ENCODE peak calls at places on chromosomes 4 and X, in eight cellular contexts. One of them, this sample, is unnamed.

GRCh38 chrX:16573781-16574180 is 76.2 kb upstream of the S100G start:
- DNase-seq in cardiac muscle cell: no peak
- DNase-seq in ovary: no peak
- DNase-seq in H1: no peak
- DNase-seq in heart right ventricle: no peak
- DNase-seq in endothelial cell of umbilical vein: no peak
- DNase-seq in left lung: no peak
- DNase-seq in dorsolateral prefrontal cortex: no peak
- DNase-seq in this sample: no peak

GRCh38 chrX:109475174-109475891 is 6.6 kb downstream of the GUCY2F start:
- DNase-seq in heart right ventricle: no peak
- DNase-seq in H1: no peak
- DNase-seq in dorsolateral prefrontal cortex: peak
- DNase-seq in left lung: peak
- DNase-seq in cardiac muscle cell: peak
- DNase-seq in endothelial cell of umbilical vein: peak
- DNase-seq in ovary: peak
- DNase-seq in this sample: peak

GRCh38 chr4:85725727-85726170 is 250.8 kb downstream of the ARHGAP24 start:
- DNase-seq in heart right ventricle: peak
- DNase-seq in H1: no peak
- DNase-seq in endothelial cell of umbilical vein: peak
- DNase-seq in dorsolateral prefrontal cortex: no peak
- DNase-seq in ovary: no peak
- DNase-seq in cardiac muscle cell: peak
- DNase-seq in left lung: no peak
- DNase-seq in this sample: peak

GRCh38 chr4:7359302-7360063 is 75.2 kb downstream of the PSAPL1 start:
- DNase-seq in cardiac muscle cell: peak
- DNase-seq in ovary: peak
- DNase-seq in H1: no peak
- DNase-seq in heart right ventricle: no peak
- DNase-seq in endothelial cell of umbilical vein: no peak
- DNase-seq in dorsolateral prefrontal cortex: no peak
- DNase-seq in left lung: peak
- DNase-seq in this sample: no peak

GRCh38 chrX:70262952-70263567 is 3.1 kb upstream of the P2RY4 start:
- DNase-seq in endothelial cell of umbilical vein: peak
- DNase-seq in heart right ventricle: peak
- DNase-seq in ovary: peak
- DNase-seq in dorsolateral prefrontal cortex: peak
- DNase-seq in cardiac muscle cell: peak
- DNase-seq in left lung: no peak
- DNase-seq in H1: peak
- DNase-seq in this sample: no peak

GRCh38 chr4:163343604-163344146 is at the start of gene NPY5R:
- DNase-seq in cardiac muscle cell: peak
- DNase-seq in dorsolateral prefrontal cortex: no peak
- DNase-seq in left lung: peak
- DNase-seq in heart right ventricle: no peak
- DNase-seq in ovary: no peak
- DNase-seq in H1: no peak
- DNase-seq in endothelial cell of umbilical vein: no peak
- DNase-seq in this sample: peak

GRCh38 chr4:5952286-5953002 is 59.6 kb upstream of the CRMP1 start:
- DNase-seq in cardiac muscle cell: no peak
- DNase-seq in ovary: no peak
- DNase-seq in endothelial cell of umbilical vein: no peak
- DNase-seq in left lung: no peak
- DNase-seq in heart right ventricle: no peak
- DNase-seq in dorsolateral prefrontal cortex: no peak
- DNase-seq in H1: no peak
- DNase-seq in this sample: no peak

GRCh38 chr4:1035510-1035909 is 24.1 kb downstream of the FGFRL1 start:
- DNase-seq in left lung: no peak
- DNase-seq in endothelial cell of umbilical vein: peak
- DNase-seq in heart right ventricle: peak
- DNase-seq in cardiac muscle cell: no peak
- DNase-seq in dorsolateral prefrontal cortex: peak
- DNase-seq in ovary: no peak
- DNase-seq in H1: no peak
- DNase-seq in this sample: peak

GRCh38 chrX:133249659-133250058 is 31.5 kb upstream of the TFDP3 start:
- DNase-seq in dorsolateral prefrontal cortex: no peak
- DNase-seq in heart right ventricle: no peak
- DNase-seq in H1: no peak
- DNase-seq in cardiac muscle cell: no peak
- DNase-seq in ovary: no peak
- DNase-seq in left lung: no peak
- DNase-seq in endothelial cell of umbilical vein: no peak
- DNase-seq in this sample: no peak
- TF ChIP-seq CTCF in dorsolateral prefrontal cortex: no peak
- TF ChIP-seq CTCF in heart right ventricle: no peak
- TF ChIP-seq CTCF in H1: no peak
- TF ChIP-seq CTCF in cardiac muscle cell: no peak
- TF ChIP-seq CTCF in ovary: no peak
- TF ChIP-seq CTCF in left lung: no peak
- TF ChIP-seq CTCF in endothelial cell of umbilical vein: no peak
- TF ChIP-seq CTCF in this sample: no peak

DNA sequence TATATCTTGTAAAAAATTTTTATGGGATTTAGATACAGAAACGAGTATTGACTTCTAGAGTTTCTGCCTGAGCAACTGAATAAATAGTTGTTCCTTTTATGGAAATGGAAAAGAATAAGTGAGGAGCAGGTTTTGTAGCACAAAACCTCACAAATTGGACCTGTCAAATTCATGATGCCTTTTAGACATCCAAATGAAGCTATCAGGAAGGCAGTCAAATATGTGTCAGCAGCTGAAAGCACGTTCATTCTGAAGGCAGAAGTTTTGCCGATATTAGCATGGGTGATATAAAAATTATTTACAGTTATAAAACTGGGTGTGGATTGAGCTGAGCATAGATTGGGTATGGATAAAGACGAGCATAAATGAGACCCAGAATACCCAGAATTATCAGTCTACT is 374.0 kb downstream of the EPHA5 start:
- DNase-seq in H1: no peak
- DNase-seq in heart right ventricle: no peak
- DNase-seq in left lung: no peak
- DNase-seq in dorsolateral prefrontal cortex: no peak
- DNase-seq in cardiac muscle cell: no peak
- DNase-seq in endothelial cell of umbilical vein: no peak
- DNase-seq in ovary: no peak
- DNase-seq in this sample: no peak
- H3K4me3 ChIP-seq in H1: no peak
- H3K4me3 ChIP-seq in heart right ventricle: no peak
- H3K4me3 ChIP-seq in left lung: no peak
- H3K4me3 ChIP-seq in dorsolateral prefrontal cortex: no peak
- H3K4me3 ChIP-seq in cardiac muscle cell: no peak
- H3K4me3 ChIP-seq in endothelial cell of umbilical vein: no peak
- H3K4me3 ChIP-seq in ovary: no peak
- H3K4me3 ChIP-seq in this sample: no peak

GRCh38 chr4:147837854-147838253 is 106.0 kb downstream of the ARHGAP10 start:
- DNase-seq in H1: no peak
- DNase-seq in endothelial cell of umbilical vein: no peak
- DNase-seq in ovary: no peak
- DNase-seq in dorsolateral prefrontal cortex: no peak
- DNase-seq in left lung: no peak
- DNase-seq in heart right ventricle: no peak
- DNase-seq in cardiac muscle cell: no peak
- DNase-seq in this sample: no peak
- H3K27ac ChIP-seq in H1: no peak
- H3K27ac ChIP-seq in endothelial cell of umbilical vein: no peak
- H3K27ac ChIP-seq in ovary: no peak
- H3K27ac ChIP-seq in dorsolateral prefrontal cortex: no peak
- H3K27ac ChIP-seq in left lung: no peak
- H3K27ac ChIP-seq in heart right ventricle: no peak
- H3K27ac ChIP-seq in cardiac muscle cell: no peak
- H3K27ac ChIP-seq in this sample: no peak

GRCh38 chr4:26412381-26413372 is 77.6 kb downstream of the CCKAR start:
- DNase-seq in heart right ventricle: peak
- DNase-seq in H1: no peak
- DNase-seq in dorsolateral prefrontal cortex: no peak
- DNase-seq in endothelial cell of umbilical vein: no peak
- DNase-seq in ovary: peak
- DNase-seq in left lung: no peak
- DNase-seq in cardiac muscle cell: no peak
- DNase-seq in this sample: peak

GRCh38 chr4:26418107-26418506 is 72.2 kb downstream of the CCKAR start:
- DNase-seq in ovary: no peak
- DNase-seq in dorsolateral prefrontal cortex: no peak
- DNase-seq in cardiac muscle cell: no peak
- DNase-seq in H1: no peak
- DNase-seq in left lung: no peak
- DNase-seq in endothelial cell of umbilical vein: no peak
- DNase-seq in heart right ventricle: no peak
- DNase-seq in this sample: no peak

GRCh38 chr4:26418850-26419249 is 71.4 kb downstream of the CCKAR start:
- DNase-seq in cardiac muscle cell: no peak
- DNase-seq in dorsolateral prefrontal cortex: no peak
- DNase-seq in endothelial cell of umbilical vein: no peak
- DNase-seq in heart right ventricle: no peak
- DNase-seq in left lung: no peak
- DNase-seq in H1: no peak
- DNase-seq in ovary: no peak
- DNase-seq in this sample: no peak

GRCh38 chr4:26410385-26411293 is 79.6 kb downstream of the CCKAR start:
- DNase-seq in dorsolateral prefrontal cortex: no peak
- DNase-seq in endothelial cell of umbilical vein: peak
- DNase-seq in left lung: no peak
- DNase-seq in cardiac muscle cell: peak
- DNase-seq in ovary: no peak
- DNase-seq in H1: no peak
- DNase-seq in heart right ventricle: no peak
- DNase-seq in this sample: no peak

DNA sequence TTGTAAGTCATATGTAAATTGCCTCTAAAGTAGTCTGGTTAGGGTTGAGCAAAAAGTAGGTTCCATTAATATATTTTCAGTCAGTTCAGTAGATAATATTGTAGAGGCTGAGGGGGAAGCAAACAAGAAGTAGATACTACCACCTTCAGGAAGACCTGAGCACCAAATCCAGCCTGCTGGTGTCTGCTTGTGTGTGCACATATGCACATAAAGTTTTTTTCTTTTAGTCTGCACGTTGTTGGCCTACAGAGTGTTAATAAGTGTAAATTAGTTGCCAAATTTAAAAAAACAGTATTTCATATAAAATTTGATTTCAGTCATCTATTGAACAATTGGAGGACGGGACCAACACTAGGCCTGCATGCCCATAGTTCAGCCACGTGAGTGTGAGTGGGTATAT is 76.7 kb downstream of the CCKAR start:
- DNase-seq in H1: no peak
- DNase-seq in left lung: no peak
- DNase-seq in cardiac muscle cell: no peak
- DNase-seq in dorsolateral prefrontal cortex: no peak
- DNase-seq in endothelial cell of umbilical vein: no peak
- DNase-seq in heart right ventricle: no peak
- DNase-seq in ovary: no peak
- DNase-seq in this sample: no peak
- TF ChIP-seq CTCF in H1: no peak
- TF ChIP-seq CTCF in left lung: no peak
- TF ChIP-seq CTCF in cardiac muscle cell: no peak
- TF ChIP-seq CTCF in dorsolateral prefrontal cortex: no peak
- TF ChIP-seq CTCF in endothelial cell of umbilical vein: no peak
- TF ChIP-seq CTCF in heart right ventricle: no peak
- TF ChIP-seq CTCF in ovary: no peak
- TF ChIP-seq CTCF in this sample: no peak

GRCh38 chr4:56531149-56531770 is 25.7 kb downstream of the ARL9 start:
- DNase-seq in ovary: no peak
- DNase-seq in H1: no peak
- DNase-seq in dorsolateral prefrontal cortex: no peak
- DNase-seq in cardiac muscle cell: no peak
- DNase-seq in heart right ventricle: no peak
- DNase-seq in left lung: no peak
- DNase-seq in endothelial cell of umbilical vein: no peak
- DNase-seq in this sample: no peak
- H3K4me3 ChIP-seq in ovary: peak
- H3K4me3 ChIP-seq in H1: peak
- H3K4me3 ChIP-seq in dorsolateral prefrontal cortex: peak
- H3K4me3 ChIP-seq in cardiac muscle cell: peak
- H3K4me3 ChIP-seq in heart right ventricle: peak
- H3K4me3 ChIP-seq in left lung: peak
- H3K4me3 ChIP-seq in endothelial cell of umbilical vein: peak
- H3K4me3 ChIP-seq in this sample: peak

DNA sequence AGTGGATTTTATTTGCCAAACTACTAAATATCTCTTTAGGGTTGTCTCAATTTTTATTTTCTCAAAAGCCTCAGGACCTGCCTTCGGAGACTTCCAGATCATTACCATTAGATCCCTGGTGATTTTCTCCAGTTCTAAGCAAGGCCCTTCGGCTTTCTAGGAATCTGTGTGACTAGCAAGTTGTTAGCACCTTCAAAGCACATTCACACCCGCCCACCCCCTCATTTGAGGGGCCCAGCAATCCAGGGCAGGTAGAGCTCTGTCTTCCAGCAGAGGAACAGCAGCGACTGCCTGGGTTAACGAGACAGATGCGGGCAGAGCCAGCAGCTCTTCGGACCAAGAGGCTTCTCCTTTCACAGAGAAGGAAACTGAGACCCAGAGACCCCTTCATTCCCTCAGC is 2.0 kb downstream of the WDR1 start:
- DNase-seq in H1: no peak
- DNase-seq in dorsolateral prefrontal cortex: no peak
- DNase-seq in heart right ventricle: no peak
- DNase-seq in left lung: no peak
- DNase-seq in endothelial cell of umbilical vein: no peak
- DNase-seq in cardiac muscle cell: no peak
- DNase-seq in ovary: peak
- DNase-seq in this sample: no peak
- H3K27ac ChIP-seq in H1: no peak
- H3K27ac ChIP-seq in dorsolateral prefrontal cortex: peak
- H3K27ac ChIP-seq in heart right ventricle: peak
- H3K27ac ChIP-seq in left lung: peak
- H3K27ac ChIP-seq in endothelial cell of umbilical vein: peak
- H3K27ac ChIP-seq in cardiac muscle cell: no peak
- H3K27ac ChIP-seq in ovary: no peak
- H3K27ac ChIP-seq in this sample: no peak

DNA sequence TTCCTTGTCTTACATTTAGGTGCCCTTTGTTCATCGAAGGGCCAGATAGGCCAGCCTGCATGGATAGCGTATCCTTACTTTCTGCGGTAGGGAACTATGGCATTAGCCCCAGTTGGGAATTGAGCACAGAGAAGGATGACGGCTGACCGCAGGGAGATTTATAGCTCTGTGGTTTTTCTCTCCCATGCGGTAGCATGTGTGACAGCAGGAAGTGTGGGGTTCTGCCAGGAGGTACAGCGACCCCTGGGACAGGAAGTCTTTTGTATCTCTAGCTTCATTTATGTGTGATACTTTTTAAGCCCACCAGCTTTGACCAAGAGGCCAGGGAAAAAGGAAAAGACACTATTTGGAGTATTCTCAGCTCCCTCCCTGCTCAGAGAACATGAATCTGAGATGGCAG is 33.1 kb downstream of the GAB3 start:
- DNase-seq in cardiac muscle cell: no peak
- DNase-seq in dorsolateral prefrontal cortex: no peak
- DNase-seq in ovary: no peak
- DNase-seq in left lung: no peak
- DNase-seq in heart right ventricle: no peak
- DNase-seq in H1: no peak
- DNase-seq in endothelial cell of umbilical vein: no peak
- DNase-seq in this sample: no peak
- TF ChIP-seq CTCF in cardiac muscle cell: peak
- TF ChIP-seq CTCF in dorsolateral prefrontal cortex: no peak
- TF ChIP-seq CTCF in ovary: no peak
- TF ChIP-seq CTCF in left lung: no peak
- TF ChIP-seq CTCF in heart right ventricle: no peak
- TF ChIP-seq CTCF in H1: no peak
- TF ChIP-seq CTCF in endothelial cell of umbilical vein: no peak
- TF ChIP-seq CTCF in this sample: no peak

This sample was measured in pancreas.